ENCODE peak calls at places on chromosome 2, in seven cellular contexts. One of them, this sample, is unnamed.

GRCh38 chr2:112541315-112542122 is 746 bp upstream of the POLR1B start:
- DNase-seq in AG09309: no peak
- DNase-seq in GM13977: peak; percentile 24
- DNase-seq in neural progenitor cell: peak; percentile 79
- DNase-seq in right lobe of liver: peak; percentile 56
- DNase-seq in ascending aorta: no peak
- DNase-seq in tibial artery: no peak
- DNase-seq in this sample: no peak

GRCh38 chr2:88658318-88658717 is 31.1 kb upstream of the EIF2AK3 start:
- DNase-seq in tibial artery: no peak
- DNase-seq in right lobe of liver: no peak
- DNase-seq in GM13977: no peak
- DNase-seq in neural progenitor cell: no peak
- DNase-seq in AG09309: peak; percentile 23
- DNase-seq in ascending aorta: no peak
- DNase-seq in this sample: no peak

GRCh38 chr2:237092920-237093781 is 7.5 kb downstream of the COPS8 start:
- DNase-seq in ascending aorta: no peak
- DNase-seq in GM13977: no peak
- DNase-seq in tibial artery: peak; percentile 47
- DNase-seq in neural progenitor cell: peak; percentile 70
- DNase-seq in AG09309: no peak
- DNase-seq in right lobe of liver: no peak
- DNase-seq in this sample: no peak

GRCh38 chr2:165647409-165647808 is 146.6 kb downstream of the GALNT3 start:
- DNase-seq in neural progenitor cell: no peak
- DNase-seq in ascending aorta: no peak
- DNase-seq in right lobe of liver: no peak
- DNase-seq in tibial artery: no peak
- DNase-seq in GM13977: no peak
- DNase-seq in AG09309: no peak
- DNase-seq in this sample: no peak

GRCh38 chr2:105671156-105671555 is 73.6 kb upstream of the NCK2 start:
- DNase-seq in AG09309: peak; percentile 10
- DNase-seq in neural progenitor cell: no peak
- DNase-seq in ascending aorta: peak; percentile 26
- DNase-seq in tibial artery: peak; percentile 44
- DNase-seq in right lobe of liver: no peak
- DNase-seq in GM13977: no peak
- DNase-seq in this sample: no peak

GRCh38 chr2:202703091-202703490 is 68.3 kb downstream of the FAM117B start:
- DNase-seq in neural progenitor cell: no peak
- DNase-seq in tibial artery: no peak
- DNase-seq in AG09309: no peak
- DNase-seq in right lobe of liver: no peak
- DNase-seq in GM13977: no peak
- DNase-seq in ascending aorta: no peak
- DNase-seq in this sample: no peak

GRCh38 chr2:70553584-70554337 is at the start of gene TGFA:
- DNase-seq in right lobe of liver: peak; percentile 93
- DNase-seq in tibial artery: peak; percentile 36
- DNase-seq in neural progenitor cell: peak; percentile 91
- DNase-seq in GM13977: peak; percentile 71
- DNase-seq in AG09309: no peak
- DNase-seq in ascending aorta: no peak
- DNase-seq in this sample: no peak

GRCh38 chr2:154132827-154133226 is 261.1 kb downstream of the GALNT13 start:
- DNase-seq in right lobe of liver: no peak
- DNase-seq in ascending aorta: no peak
- DNase-seq in AG09309: no peak
- DNase-seq in tibial artery: no peak
- DNase-seq in neural progenitor cell: no peak
- DNase-seq in GM13977: no peak
- DNase-seq in this sample: no peak

GRCh38 chr2:108931372-108931771 is 57.6 kb downstream of the EDAR start:
- DNase-seq in tibial artery: no peak
- DNase-seq in right lobe of liver: no peak
- DNase-seq in AG09309: no peak
- DNase-seq in ascending aorta: no peak
- DNase-seq in GM13977: no peak
- DNase-seq in neural progenitor cell: no peak
- DNase-seq in this sample: no peak

GRCh38 chr2:197869501-197870111 is 65.2 kb downstream of the PLCL1 start:
- DNase-seq in neural progenitor cell: no peak
- DNase-seq in AG09309: peak; percentile 11
- DNase-seq in GM13977: no peak
- DNase-seq in tibial artery: no peak
- DNase-seq in ascending aorta: no peak
- DNase-seq in right lobe of liver: no peak
- DNase-seq in this sample: no peak

GRCh38 chr2:28970464-28971160 is 10.5 kb upstream of the TOGARAM2 start:
- DNase-seq in tibial artery: no peak
- DNase-seq in GM13977: no peak
- DNase-seq in neural progenitor cell: no peak
- DNase-seq in right lobe of liver: no peak
- DNase-seq in ascending aorta: no peak
- DNase-seq in AG09309: no peak
- DNase-seq in this sample: peak; percentile 74

GRCh38 chr2:172921538-172922236 is 154.0 kb upstream of the MAP3K20 start:
- DNase-seq in GM13977: no peak
- DNase-seq in right lobe of liver: no peak
- DNase-seq in ascending aorta: no peak
- DNase-seq in AG09309: peak; percentile 13
- DNase-seq in neural progenitor cell: no peak
- DNase-seq in tibial artery: no peak
- DNase-seq in this sample: no peak

GRCh38 chr2:240469239-240469636 is 33.8 kb downstream of the GPC1 start:
- DNase-seq in ascending aorta: no peak
- DNase-seq in neural progenitor cell: peak; percentile 24
- DNase-seq in right lobe of liver: no peak
- DNase-seq in GM13977: peak; percentile 15
- DNase-seq in AG09309: no peak
- DNase-seq in tibial artery: no peak
- DNase-seq in this sample: no peak

GRCh38 chr2:230694241-230694640 is 18.4 kb upstream of the CAB39 start:
- DNase-seq in neural progenitor cell: no peak
- DNase-seq in AG09309: no peak
- DNase-seq in ascending aorta: no peak
- DNase-seq in tibial artery: no peak
- DNase-seq in right lobe of liver: no peak
- DNase-seq in GM13977: no peak
- DNase-seq in this sample: no peak

GRCh38 chr2:210445116-210445707 is 31.3 kb downstream of the LANCL1 start:
- DNase-seq in right lobe of liver: no peak
- DNase-seq in AG09309: no peak
- DNase-seq in neural progenitor cell: peak; percentile 20
- DNase-seq in tibial artery: no peak
- DNase-seq in GM13977: peak; percentile 24
- DNase-seq in ascending aorta: no peak
- DNase-seq in this sample: no peak

GRCh38 chr2:241902357-241902991 is 32.9 kb downstream of the RTP5 start:
- DNase-seq in tibial artery: no peak
- DNase-seq in right lobe of liver: no peak
- DNase-seq in AG09309: no peak
- DNase-seq in neural progenitor cell: no peak
- DNase-seq in GM13977: no peak
- DNase-seq in ascending aorta: no peak
- DNase-seq in this sample: peak; percentile 89

GRCh38 chr2:129885735-129886134 is 93.7 kb upstream of the RAB6C start:
- DNase-seq in neural progenitor cell: peak; percentile 39
- DNase-seq in right lobe of liver: no peak
- DNase-seq in GM13977: peak; percentile 43
- DNase-seq in ascending aorta: no peak
- DNase-seq in AG09309: no peak
- DNase-seq in tibial artery: no peak
- DNase-seq in this sample: no peak

GRCh38 chr2:241816431-241817121 is 7.6 kb downstream of the NEU4 start:
- DNase-seq in neural progenitor cell: no peak
- DNase-seq in right lobe of liver: no peak
- DNase-seq in tibial artery: peak; percentile 16
- DNase-seq in ascending aorta: no peak
- DNase-seq in AG09309: no peak
- DNase-seq in GM13977: peak; percentile 19
- DNase-seq in this sample: peak; percentile 90

GRCh38 chr2:219362524-219363164 is 25.1 kb downstream of the DNPEP start:
- DNase-seq in tibial artery: peak; percentile 60
- DNase-seq in neural progenitor cell: no peak
- DNase-seq in right lobe of liver: no peak
- DNase-seq in GM13977: peak; percentile 41
- DNase-seq in AG09309: peak; percentile 92
- DNase-seq in ascending aorta: no peak
- DNase-seq in this sample: no peak

GRCh38 chr2:190683802-190684201 is 34.9 kb downstream of the NAB1 start:
- DNase-seq in neural progenitor cell: no peak
- DNase-seq in right lobe of liver: no peak
- DNase-seq in AG09309: no peak
- DNase-seq in GM13977: no peak
- DNase-seq in tibial artery: no peak
- DNase-seq in ascending aorta: no peak
- DNase-seq in this sample: no peak

GRCh38 chr2:209348453-209348852 is 75.4 kb upstream of the MAP2 start:
- DNase-seq in tibial artery: no peak
- DNase-seq in GM13977: no peak
- DNase-seq in ascending aorta: no peak
- DNase-seq in neural progenitor cell: peak; percentile 8
- DNase-seq in AG09309: no peak
- DNase-seq in right lobe of liver: no peak
- DNase-seq in this sample: no peak

GRCh38 chr2:200466703-200467418 is 43.0 kb downstream of the KCTD18 start:
- DNase-seq in tibial artery: peak; percentile 75
- DNase-seq in right lobe of liver: no peak
- DNase-seq in neural progenitor cell: no peak
- DNase-seq in AG09309: peak; percentile 27
- DNase-seq in ascending aorta: no peak
- DNase-seq in GM13977: no peak
- DNase-seq in this sample: no peak

GRCh38 chr2:23916727-23917458 is 10.0 kb downstream of the ATAD2B start:
- DNase-seq in right lobe of liver: no peak
- DNase-seq in ascending aorta: no peak
- DNase-seq in neural progenitor cell: no peak
- DNase-seq in GM13977: no peak
- DNase-seq in AG09309: no peak
- DNase-seq in tibial artery: no peak
- DNase-seq in this sample: no peak
- TF ChIP-seq CTCF in right lobe of liver: no peak
- TF ChIP-seq CTCF in ascending aorta: no peak
- TF ChIP-seq CTCF in neural progenitor cell: no peak
- TF ChIP-seq CTCF in GM13977: no peak
- TF ChIP-seq CTCF in AG09309: no peak
- TF ChIP-seq CTCF in tibial artery: no peak
- TF ChIP-seq CTCF in this sample: no peak

GRCh38 chr2:75702593-75702992 is 8.1 kb downstream of the GCFC2 start:
- DNase-seq in tibial artery: no peak
- DNase-seq in right lobe of liver: no peak
- DNase-seq in ascending aorta: no peak
- DNase-seq in AG09309: no peak
- DNase-seq in GM13977: no peak
- DNase-seq in neural progenitor cell: no peak
- DNase-seq in this sample: no peak
- TF ChIP-seq CTCF in tibial artery: no peak
- TF ChIP-seq CTCF in right lobe of liver: no peak
- TF ChIP-seq CTCF in ascending aorta: no peak
- TF ChIP-seq CTCF in AG09309: no peak
- TF ChIP-seq CTCF in GM13977: no peak
- TF ChIP-seq CTCF in neural progenitor cell: no peak
- TF ChIP-seq CTCF in this sample: no peak

GRCh38 chr2:31523871-31524492 is 56.8 kb downstream of the SRD5A2 start:
- DNase-seq in right lobe of liver: no peak
- DNase-seq in tibial artery: peak; percentile 52
- DNase-seq in neural progenitor cell: peak; percentile 78
- DNase-seq in ascending aorta: no peak
- DNase-seq in AG09309: peak; percentile 14
- DNase-seq in GM13977: peak; percentile 34
- DNase-seq in this sample: no peak

GRCh38 chr2:31524592-31524991 is 56.1 kb downstream of the SRD5A2 start:
- DNase-seq in AG09309: no peak
- DNase-seq in neural progenitor cell: no peak
- DNase-seq in tibial artery: no peak
- DNase-seq in right lobe of liver: no peak
- DNase-seq in GM13977: no peak
- DNase-seq in ascending aorta: no peak
- DNase-seq in this sample: no peak

GRCh38 chr2:31525876-31526275 is 54.9 kb downstream of the SRD5A2 start:
- DNase-seq in ascending aorta: no peak
- DNase-seq in AG09309: no peak
- DNase-seq in right lobe of liver: no peak
- DNase-seq in GM13977: no peak
- DNase-seq in neural progenitor cell: no peak
- DNase-seq in tibial artery: peak; percentile 27
- DNase-seq in this sample: no peak

GRCh38 chr2:31526946-31527345 is 53.8 kb downstream of the SRD5A2 start:
- DNase-seq in ascending aorta: no peak
- DNase-seq in tibial artery: no peak
- DNase-seq in right lobe of liver: no peak
- DNase-seq in AG09309: peak; percentile 52
- DNase-seq in GM13977: no peak
- DNase-seq in neural progenitor cell: no peak
- DNase-seq in this sample: no peak

GRCh38 chr2:31522742-31523141 is 58.0 kb downstream of the SRD5A2 start:
- DNase-seq in tibial artery: no peak
- DNase-seq in neural progenitor cell: no peak
- DNase-seq in right lobe of liver: no peak
- DNase-seq in ascending aorta: no peak
- DNase-seq in GM13977: no peak
- DNase-seq in AG09309: peak; percentile 5
- DNase-seq in this sample: no peak
- TF ChIP-seq CTCF in tibial artery: no peak
- TF ChIP-seq CTCF in neural progenitor cell: no peak
- TF ChIP-seq CTCF in right lobe of liver: no peak
- TF ChIP-seq CTCF in ascending aorta: no peak
- TF ChIP-seq CTCF in GM13977: no peak
- TF ChIP-seq CTCF in AG09309: no peak
- TF ChIP-seq CTCF in this sample: no peak

GRCh38 chr2:17471979-17472378 is 46.3 kb downstream of the RAD51AP2 start:
- DNase-seq in GM13977: no peak
- DNase-seq in AG09309: no peak
- DNase-seq in right lobe of liver: no peak
- DNase-seq in neural progenitor cell: no peak
- DNase-seq in tibial artery: no peak
- DNase-seq in ascending aorta: no peak
- DNase-seq in this sample: no peak

GRCh38 chr2:17475285-17475684 is 43.0 kb downstream of the RAD51AP2 start:
- DNase-seq in tibial artery: no peak
- DNase-seq in right lobe of liver: no peak
- DNase-seq in GM13977: no peak
- DNase-seq in neural progenitor cell: no peak
- DNase-seq in ascending aorta: no peak
- DNase-seq in AG09309: no peak
- DNase-seq in this sample: no peak

GRCh38 chr2:17476060-17476459 is 42.2 kb downstream of the RAD51AP2 start:
- DNase-seq in ascending aorta: no peak
- DNase-seq in GM13977: no peak
- DNase-seq in AG09309: no peak
- DNase-seq in right lobe of liver: no peak
- DNase-seq in tibial artery: no peak
- DNase-seq in neural progenitor cell: no peak
- DNase-seq in this sample: no peak

GRCh38 chr2:17476820-17477219 is 41.4 kb downstream of the RAD51AP2 start:
- DNase-seq in right lobe of liver: no peak
- DNase-seq in GM13977: no peak
- DNase-seq in tibial artery: no peak
- DNase-seq in AG09309: no peak
- DNase-seq in ascending aorta: no peak
- DNase-seq in neural progenitor cell: no peak
- DNase-seq in this sample: no peak

GRCh38 chr2:17470855-17471641 is 47.2 kb downstream of the RAD51AP2 start:
- DNase-seq in right lobe of liver: no peak
- DNase-seq in AG09309: peak; percentile 48
- DNase-seq in GM13977: no peak
- DNase-seq in tibial artery: no peak
- DNase-seq in neural progenitor cell: peak; percentile 52
- DNase-seq in ascending aorta: no peak
- DNase-seq in this sample: no peak
- TF ChIP-seq CTCF in right lobe of liver: peak; percentile 39
- TF ChIP-seq CTCF in AG09309: peak; percentile 65
- TF ChIP-seq CTCF in GM13977: peak; percentile 51
- TF ChIP-seq CTCF in tibial artery: no peak
- TF ChIP-seq CTCF in neural progenitor cell: peak; percentile 71
- TF ChIP-seq CTCF in ascending aorta: no peak
- TF ChIP-seq CTCF in this sample: peak; percentile 50